ENCODE peak calls at places on chromosomes 2 and 18, in four cellular contexts. One of them, this sample, is unnamed.

GRCh38 chr2:98356729-98357128 is 10.5 kb downstream of the CNGA3 start:
- DNase-seq in posterior vena cava: no peak
- DNase-seq in ovary: no peak
- DNase-seq in NCI-H774: peak
- DNase-seq in this sample: no peak

GRCh38 chr18:74375999-74376398 is 60.4 kb downstream of the C18orf63 start:
- DNase-seq in ovary: no peak
- DNase-seq in NCI-H774: no peak
- DNase-seq in posterior vena cava: no peak
- DNase-seq in this sample: no peak

GRCh38 chr2:118032169-118033013 is 18.5 kb upstream of the CCDC93 start:
- DNase-seq in NCI-H774: peak
- DNase-seq in posterior vena cava: no peak
- DNase-seq in ovary: no peak
- DNase-seq in this sample: no peak

GRCh38 chr2:133124446-133124845 is 443.8 kb downstream of the NCKAP5 start:
- DNase-seq in posterior vena cava: no peak
- DNase-seq in NCI-H774: no peak
- DNase-seq in ovary: no peak
- DNase-seq in this sample: no peak

GRCh38 chr2:118321436-118322100 is 233.3 kb downstream of the INSIG2 start:
- DNase-seq in ovary: no peak
- DNase-seq in posterior vena cava: no peak
- DNase-seq in NCI-H774: no peak
- DNase-seq in this sample: no peak

GRCh38 chr18:62452280-62452824 is 70.5 kb upstream of the ZCCHC2 start:
- DNase-seq in ovary: no peak
- DNase-seq in posterior vena cava: no peak
- DNase-seq in NCI-H774: no peak
- DNase-seq in this sample: no peak

GRCh38 chr2:204407209-204408070 is 137.8 kb upstream of the PARD3B start:
- DNase-seq in posterior vena cava: no peak
- DNase-seq in ovary: no peak
- DNase-seq in NCI-H774: no peak
- DNase-seq in this sample: no peak

GRCh38 chr18:1604751-1605150 is 700.1 kb downstream of the ADCYAP1 start:
- DNase-seq in ovary: no peak
- DNase-seq in posterior vena cava: no peak
- DNase-seq in NCI-H774: no peak
- DNase-seq in this sample: no peak

GRCh38 chr2:70411489-70412081 is 109.7 kb upstream of the FAM136A start:
- DNase-seq in posterior vena cava: no peak
- DNase-seq in ovary: no peak
- DNase-seq in NCI-H774: no peak
- DNase-seq in this sample: no peak

GRCh38 chr2:64327510-64328414 is 126.2 kb upstream of the LGALSL start:
- DNase-seq in posterior vena cava: no peak
- DNase-seq in ovary: no peak
- DNase-seq in NCI-H774: peak
- DNase-seq in this sample: peak

GRCh38 chr2:227767830-227768229 is 22.1 kb downstream of the SCYGR8 start:
- DNase-seq in NCI-H774: no peak
- DNase-seq in ovary: no peak
- DNase-seq in posterior vena cava: no peak
- DNase-seq in this sample: no peak

GRCh38 chr2:172081248-172082022 is 3.9 kb upstream of the DLX1 start:
- DNase-seq in NCI-H774: no peak
- DNase-seq in ovary: no peak
- DNase-seq in posterior vena cava: no peak
- DNase-seq in this sample: no peak

GRCh38 chr2:181684454-181685149 is 4.3 kb upstream of the NEUROD1 start:
- DNase-seq in posterior vena cava: peak
- DNase-seq in NCI-H774: no peak
- DNase-seq in ovary: no peak
- DNase-seq in this sample: no peak

GRCh38 chr2:30108192-30108591 is 38.6 kb upstream of the YPEL5 start:
- DNase-seq in NCI-H774: no peak
- DNase-seq in posterior vena cava: no peak
- DNase-seq in ovary: no peak
- DNase-seq in this sample: no peak

GRCh38 chr2:112541315-112542122 is 746 bp upstream of the POLR1B start:
- DNase-seq in posterior vena cava: peak
- DNase-seq in NCI-H774: peak
- DNase-seq in ovary: peak
- DNase-seq in this sample: peak

GRCh38 chr18:49861659-49862058 is 48.3 kb upstream of the ACAA2 start:
- DNase-seq in posterior vena cava: no peak
- DNase-seq in ovary: no peak
- DNase-seq in NCI-H774: no peak
- DNase-seq in this sample: no peak

GRCh38 chr2:25417715-25418369 is 76.1 kb upstream of the DNMT3A start:
- DNase-seq in posterior vena cava: no peak
- DNase-seq in ovary: no peak
- DNase-seq in NCI-H774: no peak
- DNase-seq in this sample: no peak

GRCh38 chr2:191645807-191646611 is 31.9 kb upstream of the NABP1 start:
- DNase-seq in ovary: no peak
- DNase-seq in posterior vena cava: no peak
- DNase-seq in NCI-H774: no peak
- DNase-seq in this sample: no peak

GRCh38 chr2:210502997-210503621 is 26.6 kb upstream of the LANCL1 start:
- DNase-seq in ovary: peak
- DNase-seq in NCI-H774: peak
- DNase-seq in posterior vena cava: no peak
- DNase-seq in this sample: peak

GRCh38 chr2:169395821-169396374 is 33.6 kb upstream of the LRP2 start:
- DNase-seq in posterior vena cava: no peak
- DNase-seq in NCI-H774: no peak
- DNase-seq in ovary: no peak
- DNase-seq in this sample: no peak

GRCh38 chr2:95350320-95351079 is 52.0 kb upstream of the FAHD2A start:
- DNase-seq in posterior vena cava: peak
- DNase-seq in ovary: no peak
- DNase-seq in NCI-H774: no peak
- DNase-seq in this sample: no peak

GRCh38 chr2:187462839-187463238 is 14.8 kb upstream of the CALCRL start:
- DNase-seq in NCI-H774: no peak
- DNase-seq in posterior vena cava: no peak
- DNase-seq in ovary: no peak
- DNase-seq in this sample: no peak

GRCh38 chr2:51103205-51103604 is 71.3 kb upstream of the NRXN1 start:
- DNase-seq in NCI-H774: no peak
- DNase-seq in posterior vena cava: no peak
- DNase-seq in ovary: no peak
- DNase-seq in this sample: no peak

GRCh38 chr2:52423111-52423510 is 1344.5 kb upstream of the CHAC2 start:
- DNase-seq in NCI-H774: no peak
- DNase-seq in posterior vena cava: no peak
- DNase-seq in ovary: no peak
- DNase-seq in this sample: no peak

GRCh38 chr2:3637692-3638455 is 20.1 kb upstream of the ALLC start:
- DNase-seq in posterior vena cava: peak
- DNase-seq in ovary: no peak
- DNase-seq in NCI-H774: no peak
- DNase-seq in this sample: no peak

GRCh38 chr2:39469807-39470206 is 32.7 kb upstream of the MAP4K3 start:
- DNase-seq in ovary: no peak
- DNase-seq in NCI-H774: no peak
- DNase-seq in posterior vena cava: no peak
- DNase-seq in this sample: no peak

GRCh38 chr18:37529296-37529695 is 36.3 kb downstream of the CELF4 start:
- DNase-seq in posterior vena cava: no peak
- DNase-seq in ovary: no peak
- DNase-seq in NCI-H774: no peak
- DNase-seq in this sample: no peak

GRCh38 chr2:16832910-16833309 is 167.3 kb upstream of the CYRIA start:
- DNase-seq in ovary: no peak
- DNase-seq in posterior vena cava: no peak
- DNase-seq in NCI-H774: no peak
- DNase-seq in this sample: no peak

GRCh38 chr2:151996243-151997003 is 102.4 kb downstream of the CACNB4 start:
- DNase-seq in posterior vena cava: no peak
- DNase-seq in NCI-H774: no peak
- DNase-seq in ovary: no peak
- DNase-seq in this sample: no peak

GRCh38 chr18:21980744-21981143 is 188.6 kb upstream of the GATA6 start:
- DNase-seq in NCI-H774: no peak
- DNase-seq in ovary: no peak
- DNase-seq in posterior vena cava: no peak
- DNase-seq in this sample: no peak

GRCh38 chr2:47089083-47089464 is 66.0 kb downstream of the STPG4 start:
- DNase-seq in NCI-H774: no peak
- DNase-seq in posterior vena cava: no peak
- DNase-seq in ovary: no peak
- DNase-seq in this sample: no peak

GRCh38 chr2:177482195-177482594 is 89.6 kb downstream of the AGPS start:
- DNase-seq in ovary: no peak
- DNase-seq in posterior vena cava: no peak
- DNase-seq in NCI-H774: no peak
- DNase-seq in this sample: no peak

GRCh38 chr2:68698567-68699377 is 35.8 kb upstream of the ARHGAP25 start:
- DNase-seq in NCI-H774: peak
- DNase-seq in posterior vena cava: no peak
- DNase-seq in ovary: no peak
- DNase-seq in this sample: no peak

GRCh38 chr2:153105829-153106578 is 372.6 kb downstream of the RPRM start:
- DNase-seq in ovary: peak
- DNase-seq in posterior vena cava: no peak
- DNase-seq in NCI-H774: no peak
- DNase-seq in this sample: no peak

This sample was measured in amygdala.